ENCODE peak calls at places on chromosome 2, in nine cellular contexts. F, M, S, V, T, W, R, C and G are unnamed samples.

GRCh38 chr2:216786676-216787075 is 73.2 kb downstream of the TNP1 start:
- DNase-seq in F (no peak), M (no peak), S (no peak), V (no peak), T (no peak), W (no peak), R (no peak), C (no peak), G (no peak)

GRCh38 chr2:189049709-189050108 is 75.5 kb downstream of the COL3A1 start:
- DNase-seq in F (no peak), M (no peak), S (no peak), V (no peak), T (no peak), W (no peak), R (no peak), C (no peak), G (no peak)

GRCh38 chr2:27306657-27307544 is 1.3 kb downstream of the UCN start:
- DNase-seq in F (no peak), M (peak; percentile 20), S (no peak), V (no peak), T (no peak), W (peak; percentile 71), R (no peak), C (no peak), G (no peak)

GRCh38 chr2:122191331-122191730 is 435.9 kb downstream of the TSN start:
- DNase-seq in F (peak; percentile 45), M (peak; percentile 38), S (peak; percentile 47), V (peak; percentile 3), T (peak; percentile 7), W (no peak), R (peak; percentile 30), C (no peak), G (peak; percentile 1)

GRCh38 chr2:216164087-216164486 is 54.9 kb downstream of the XRCC5 start:
- DNase-seq in F (no peak), M (no peak), S (no peak), V (no peak), T (no peak), W (no peak), R (no peak), C (no peak), G (no peak)

GRCh38 chr2:204321910-204322765 is 223.1 kb upstream of the PARD3B start:
- DNase-seq in F (no peak), M (no peak), S (peak; percentile 6), V (peak; percentile 15), T (no peak), W (no peak), R (peak; percentile 18), C (peak; percentile 60), G (no peak)

GRCh38 chr2:9318461-9319337 is 104.6 kb downstream of the ITGB1BP1 start:
- DNase-seq in F (no peak), M (no peak), S (no peak), V (no peak), T (no peak), W (peak; percentile 10), R (no peak), C (no peak), G (no peak)

GRCh38 chr2:85893428-85894258 is 4.9 kb upstream of the ST3GAL5 start:
- DNase-seq in F (no peak), M (no peak), S (no peak), V (no peak), T (peak; percentile 64), W (no peak), R (no peak), C (no peak), G (no peak)

GRCh38 chr2:128308284-128308731 is 10.4 kb downstream of the HS6ST1 start:
- DNase-seq in F (no peak), M (peak; percentile 1), S (no peak), V (no peak), T (no peak), W (peak; percentile 39), R (no peak), C (no peak), G (no peak)

GRCh38 chr2:102064679-102065674 is 73.2 kb downstream of the IL1R2 start:
- DNase-seq in F (peak; percentile 51), M (no peak), S (no peak), V (no peak), T (peak; percentile 51), W (no peak), R (no peak), C (no peak), G (no peak)

GRCh38 chr2:218289639-218290315 is 2.5 kb downstream of the TMBIM1 start:
- DNase-seq in F (no peak), M (no peak), S (no peak), V (no peak), T (no peak), W (no peak), R (no peak), C (no peak), G (no peak)

GRCh38 chr2:75076088-75076487 is 117.6 kb downstream of the POLE4 start:
- DNase-seq in F (no peak), M (no peak), S (no peak), V (no peak), T (no peak), W (no peak), R (no peak), C (peak; percentile 99), G (peak; percentile 91)

GRCh38 chr2:65367517-65367916 is 64.9 kb downstream of the SPRED2 start:
- DNase-seq in F (no peak), M (no peak), S (peak; percentile 98), V (peak; percentile 58), T (peak; percentile 92), W (no peak), R (peak; percentile 45), C (peak; percentile 11), G (no peak)

GRCh38 chr2:127158614-127159290 is 51.8 kb upstream of the BIN1 start:
- DNase-seq in F (no peak), M (no peak), S (no peak), V (no peak), T (no peak), W (peak; percentile 44), R (no peak), C (no peak), G (no peak)

GRCh38 chr2:73896362-73897239 is 3.8 kb downstream of the ACTG2 start:
- DNase-seq in F (peak; percentile 43), M (no peak), S (no peak), V (no peak), T (peak; percentile 87), W (no peak), R (no peak), C (no peak), G (no peak)

GRCh38 chr2:26564121-26564520 is 77.0 kb downstream of the CIB4 start:
- DNase-seq in F (no peak), M (no peak), S (no peak), V (no peak), T (no peak), W (peak; percentile 28), R (no peak), C (no peak), G (no peak)

GRCh38 chr2:115183144-115183543 is 740.7 kb downstream of the DPP10 start:
- DNase-seq in F (no peak), M (no peak), S (no peak), V (no peak), T (no peak), W (no peak), R (no peak), C (no peak), G (no peak)

GRCh38 chr2:38374978-38375377 is 2.1 kb downstream of the ATL2 start:
- DNase-seq in F (no peak), M (no peak), S (no peak), V (no peak), T (no peak), W (no peak), R (no peak), C (no peak), G (no peak)

GRCh38 chr2:138665932-138666331 is 114.3 kb downstream of the NXPH2 start:
- DNase-seq in F (no peak), M (no peak), S (no peak), V (no peak), T (no peak), W (no peak), R (no peak), C (no peak), G (no peak)